ENCODE peak calls at places on chromosomes 16 and 17, in seven cellular contexts. T, J, C, Y, L, H and D are unnamed samples.

GRCh38 chr17:28151001-28151400 is 108.5 kb downstream of the NLK start:
- DNase-seq in T (no peak), Y (no peak), C (no peak), L (no peak), H (no peak), J (no peak), D (no peak)

GRCh38 chr16:11032922-11033291 is 88.5 kb downstream of the CLEC16A start:
- DNase-seq in H (no peak), L (no peak), J (no peak), T (peak; percentile 39), C (no peak), Y (peak; percentile 82), D (no peak)

GRCh38 chr16:19486744-19487325 is 35.1 kb downstream of the GDE1 start:
- DNase-seq in T (no peak), C (no peak), L (no peak), Y (no peak), J (no peak), H (no peak), D (no peak)

GRCh38 chr16:24920568-24920967 is 74.8 kb downstream of the SLC5A11 start:
- DNase-seq in C (no peak), Y (no peak), H (no peak), T (no peak), J (no peak), L (no peak), D (no peak)

GRCh38 chr16:11604783-11605563 is 18.3 kb upstream of the LITAF start:
- DNase-seq in T (peak; percentile 42), Y (peak; percentile 97), J (no peak), L (no peak), H (no peak), C (no peak), D (no peak)

GRCh38 chr16:84730406-84731106 is 30.8 kb downstream of the USP10 start:
- DNase-seq in C (peak; percentile 54), Y (peak; percentile 95), L (no peak), T (peak; percentile 83), H (peak; percentile 50), J (peak; percentile 51), D (peak; percentile 80)

GRCh38 chr16:57262841-57263584 is 18.0 kb downstream of the ARL2BP start:
- DNase-seq in L (no peak), C (no peak), Y (no peak), T (no peak), J (peak; percentile 3), H (no peak), D (no peak)

GRCh38 chr17:63696381-63696961 is 3.5 kb downstream of the LIMD2 start:
- DNase-seq in T (no peak), C (peak; percentile 62), H (peak; percentile 73), Y (peak; percentile 57), J (peak; percentile 67), L (peak; percentile 36), D (no peak)

GRCh38 chr16:2520784-2521577 is 810 bp downstream of the AMDHD2 start:
- DNase-seq in Y (no peak), C (peak; percentile 87), H (no peak), J (peak; percentile 41), T (no peak), L (peak; percentile 71), D (peak; percentile 86)

GRCh38 chr16:30374538-30374937 is at the start of gene MYL11:
- DNase-seq in Y (no peak), C (no peak), J (no peak), H (no peak), L (no peak), T (no peak), D (no peak)

GRCh38 chr16:75351183-75351582 is 82.1 kb downstream of the CFDP1 start:
- DNase-seq in Y (peak; percentile 86), L (no peak), T (no peak), H (no peak), C (no peak), J (no peak), D (peak; percentile 77)